ENCODE peak calls at places on chromosomes 5 and 9, in six cellular contexts. V, O, E, J, T and C are unnamed samples.

GRCh38 chr5:151108566-151108965 is 27.7 kb upstream of the TNIP1 start:
- DNase-seq in J (no peak), O (no peak), V (no peak), T (no peak), E (no peak), C (no peak)

GRCh38 chr5:24363789-24364534 is 280.8 kb downstream of the CDH10 start:
- DNase-seq in J (no peak), E (no peak), V (no peak), T (no peak), O (no peak), C (no peak)

GRCh38 chr9:94946256-94946655 is 219.8 kb downstream of the AOPEP start:
- DNase-seq in E (no peak), O (no peak), J (no peak), V (no peak), T (no peak), C (no peak)

GRCh38 chr9:76370656-76371055 is 23.6 kb downstream of the RFK start:
- DNase-seq in J (no peak), V (no peak), O (no peak), E (no peak), T (no peak), C (no peak)

GRCh38 chr9:122227576-122227903 is 1.2 kb downstream of the LHX6 start:
- DNase-seq in V (no peak), J (no peak), T (no peak), E (no peak), O (no peak), C (no peak)

GRCh38 chr5:142542906-142543305 is 143.0 kb downstream of the FGF1 start:
- DNase-seq in T (no peak), O (no peak), V (no peak), J (no peak), E (no peak), C (no peak)

GRCh38 chr5:178289438-178289837 is 56.8 kb upstream of the PHYKPL start:
- DNase-seq in J (no peak), V (no peak), T (no peak), E (no peak), O (no peak), C (no peak)

GRCh38 chr9:134178781-134179551 is 14.6 kb upstream of the RNU6ATAC start:
- DNase-seq in J (no peak), V (peak; percentile 22), E (no peak), O (no peak), T (no peak), C (no peak)

GRCh38 chr5:138552700-138553099 is 9.7 kb upstream of the ETF1 start:
- DNase-seq in E (no peak), T (no peak), V (no peak), J (no peak), O (no peak), C (no peak)

GRCh38 chr5:1292139-1292538 is 2.7 kb downstream of the TERT start:
- DNase-seq in O (no peak), E (no peak), V (no peak), T (no peak), J (no peak), C (no peak)

GRCh38 chr9:112124156-112124555 is 50.9 kb downstream of the SUSD1 start:
- DNase-seq in J (no peak), V (no peak), O (no peak), T (no peak), E (no peak), C (no peak)

GRCh38 chr5:14379739-14380497 is 201.7 kb upstream of the OTULINL start:
- DNase-seq in J (peak; percentile 86), E (no peak), T (no peak), V (no peak), O (no peak), C (no peak)

GRCh38 chr9:114965565-114965964 is 35.2 kb upstream of the TNFSF8 start:
- DNase-seq in V (no peak), E (no peak), T (no peak), O (no peak), J (no peak), C (no peak)

GRCh38 chr9:126391713-126392661 is 65.4 kb downstream of the MVB12B start:
- DNase-seq in T (no peak), O (no peak), E (no peak), J (no peak), V (no peak), C (no peak)

GRCh38 chr5:3698412-3698811 is 102.8 kb downstream of the IRX1 start:
- DNase-seq in J (no peak), V (no peak), E (no peak), O (no peak), T (no peak), C (no peak)

GRCh38 chr9:106945727-106946690 is 83.0 kb downstream of the ZNF462 start:
- DNase-seq in V (no peak), J (no peak), O (no peak), E (no peak), T (no peak), C (no peak)

GRCh38 chr5:25095261-25095660 is 450.5 kb upstream of the CDH10 start:
- DNase-seq in J (no peak), E (no peak), O (no peak), T (no peak), V (no peak), C (no peak)

GRCh38 chr9:87148391-87149237 is 201.3 kb upstream of the GAS1 start:
- DNase-seq in T (no peak), E (no peak), J (peak; percentile 93), V (peak; percentile 19), O (no peak), C (no peak)

GRCh38 chr5:138972230-138972629 is 97.1 kb upstream of the LRRTM2 start:
- DNase-seq in J (no peak), O (no peak), T (no peak), E (no peak), V (no peak), C (no peak)

GRCh38 chr5:173645437-173645807 is 29.0 kb upstream of the BOD1 start:
- DNase-seq in V (no peak), E (no peak), J (peak; percentile 69), T (peak; percentile 30), O (no peak), C (no peak)

GRCh38 chr5:32059779-32060178 is 114.3 kb downstream of the GOLPH3 start:
- DNase-seq in E (no peak), T (no peak), O (no peak), V (peak; percentile 84), J (no peak), C (no peak)

GRCh38 chr9:70120834-70121510 is 77.3 kb downstream of the MAMDC2 start:
- DNase-seq in E (no peak), T (no peak), J (no peak), O (no peak), V (peak; percentile 52), C (no peak)

GRCh38 chr5:80229902-80230255 is 26.0 kb downstream of the SERINC5 start:
- DNase-seq in T (no peak), J (peak; percentile 49), O (no peak), E (no peak), V (peak; percentile 31), C (no peak)

GRCh38 chr5:82356808-82357671 is 78.9 kb upstream of the RPS23 start:
- DNase-seq in T (peak; percentile 93), O (peak; percentile 98), V (peak; percentile 85), E (peak; percentile 40), J (peak; percentile 27), C (peak; percentile 28)

GRCh38 chr5:128844354-128844923 is 120.8 kb upstream of the SLC27A6 start:
- DNase-seq in O (no peak), E (no peak), J (peak; percentile 43), V (peak; percentile 6), T (no peak), C (no peak)

DNA sequence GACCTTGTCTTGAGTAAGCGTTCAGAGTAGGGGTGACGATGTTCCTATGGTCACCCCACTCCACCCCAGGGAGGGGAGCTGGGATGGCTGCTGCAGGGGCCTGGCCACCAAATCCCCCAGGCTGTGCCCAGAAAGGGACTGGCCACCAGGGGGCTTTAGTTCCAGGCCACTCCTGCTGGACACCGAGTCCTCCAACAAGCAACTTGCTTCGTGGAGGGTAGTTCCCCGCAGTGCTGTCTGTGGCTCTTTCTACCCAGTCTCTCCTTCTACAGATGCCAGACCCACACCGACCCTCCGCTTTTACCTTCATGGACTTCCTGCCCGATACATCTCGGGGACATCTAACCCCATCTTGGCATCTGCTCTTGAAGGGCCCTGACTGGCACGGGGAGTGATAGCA is 35.7 kb upstream of the GABRP start:
- DNase-seq in V (peak; percentile 42), O (peak; percentile 16), T (peak; percentile 15), J (peak; percentile 59), E (no peak), C (no peak)
- TF ChIP-seq CTCF in V (peak; percentile 26), O (peak; percentile 56), T (peak; percentile 49), J (peak; percentile 61), E (no peak), C (peak; percentile 63)

GRCh38 chr9:97751510-97751909 is 54.4 kb upstream of the XPA start:
- DNase-seq in O (no peak), T (peak; percentile 21), V (no peak), J (no peak), E (no peak), C (no peak)

GRCh38 chr9:97749928-97750327 is 52.8 kb upstream of the XPA start:
- DNase-seq in T (no peak), V (peak; percentile 17), E (no peak), O (no peak), J (no peak), C (no peak)

GRCh38 chr9:97744710-97745708 is 47.9 kb upstream of the XPA start:
- DNase-seq in T (no peak), E (no peak), O (no peak), V (no peak), J (peak; percentile 76), C (no peak)

GRCh38 chr9:97747201-97747965 is 50.2 kb upstream of the XPA start:
- DNase-seq in J (peak; percentile 28), T (no peak), V (no peak), O (no peak), E (no peak), C (no peak)

DNA sequence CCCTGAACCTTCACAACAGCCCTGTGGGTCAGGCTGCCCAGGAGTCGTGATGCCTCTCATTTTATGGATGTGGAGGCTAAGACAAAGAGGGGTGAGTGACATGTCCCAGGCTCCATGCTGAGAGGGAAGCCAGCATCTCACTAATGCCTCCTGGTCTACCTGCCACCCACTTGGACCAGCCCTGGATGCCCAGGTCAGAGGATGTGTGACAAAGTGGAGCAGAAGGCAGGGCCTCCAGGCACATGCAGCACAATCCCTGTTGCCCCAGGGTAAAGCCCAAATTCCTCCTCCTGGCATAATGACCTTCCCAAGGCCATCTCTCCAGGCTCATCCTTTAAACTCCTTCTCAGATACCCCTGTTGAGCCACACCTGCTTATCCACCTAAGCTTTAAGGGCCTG is 51.4 kb upstream of the XPA start:
- DNase-seq in V (no peak), O (no peak), T (no peak), J (no peak), E (no peak), C (no peak)
- TF ChIP-seq REST in V (no peak), O (no peak), T (no peak), J (no peak), E (no peak), C (no peak)

GRCh38 chr5:68247627-68248026 is 32.1 kb downstream of the PIK3R1 start:
- DNase-seq in O (no peak), V (no peak), E (no peak), T (no peak), J (no peak), C (no peak)
- H3K4me1 ChIP-seq in O (no peaks in the 10 kb centered on the region), V (peaks cover 4% of the 10 kb centered on the region), E (no peaks in the 10 kb centered on the region), T (peaks cover 15% of the 10 kb centered on the region), J (peaks cover 36% of the 10 kb centered on the region), C (peaks cover 44% of the 10 kb centered on the region)

DNA sequence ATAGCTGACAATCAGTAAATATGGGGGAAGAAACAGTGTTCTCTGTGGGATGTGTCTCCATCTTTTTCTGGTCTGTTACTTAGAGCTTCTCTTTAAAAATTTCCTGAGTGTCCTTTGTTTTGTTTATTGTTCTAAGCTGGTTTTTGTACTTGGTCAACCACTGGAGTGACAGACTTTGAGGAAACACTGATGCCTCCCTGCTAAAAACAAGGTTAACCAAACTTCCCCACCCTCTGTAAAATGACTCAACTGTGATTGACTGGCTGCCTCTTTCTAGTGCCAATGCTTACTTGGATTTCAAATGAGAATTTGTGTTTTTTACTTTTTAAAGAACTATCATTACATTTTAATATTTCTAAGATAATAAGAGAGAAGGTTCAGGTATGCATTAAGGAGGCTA is 65.1 kb upstream of the SPINK5 start:
- DNase-seq in V (no peak), T (no peak), J (no peak), O (no peak), E (no peak), C (no peak)
- TF ChIP-seq CTCF in V (no peak), T (no peak), J (no peak), O (no peak), E (no peak), C (no peak)